ENCODE peak calls at places on chromosomes 11 and 22, in six cellular contexts. Y is NCI-H446 treated with DMSO at 0.1 percent for 48 hours; O is left cardiac atrium; X is NCI-H460; R is stimulated activated CD8-positive, alpha-beta memory T cell treated with anti-CD3 and anti-CD28 coated beads, Interleukin-2, amount 100 ng/mL, for 48 hours; C is activated gamma-delta T cell treated with Interleukin-2 at 50 U/mL for 16 hours. E is an unnamed sample.

GRCh38 chr11:94785509-94785908 is 17.4 kb downstream of the AMOTL1 start:
- DNase-seq in X (no peak), Y (no peak), C (no peak), O (no peak), R (no peak), E (no peak)

GRCh38 chr22:36323855-36324331 is 63.9 kb downstream of the MYH9 start:
- DNase-seq in R (no peak), C (no peak), Y (no peak), X (no peak), O (peak), E (no peak)

GRCh38 chr11:111913031-111913861 is 712 bp downstream of the HSPB2 start:
- DNase-seq in C (no peak), Y (no peak), O (no peak), X (no peak), R (no peak), E (no peak)

GRCh38 chr11:69704508-69705245 is 855 bp upstream of the FGF19 start:
- DNase-seq in X (no peak), Y (no peak), O (no peak), C (no peak), R (no peak), E (no peak)

GRCh38 chr11:31958086-31958735 is 132.7 kb upstream of the RCN1 start:
- DNase-seq in R (peak), X (peak), C (peak), Y (peak), O (peak), E (peak)

GRCh38 chr22:20141186-20142077 is 9.4 kb downstream of the CCDC188 start:
- DNase-seq in Y (no peak), C (no peak), R (no peak), O (no peak), X (no peak), E (no peak)

GRCh38 chr11:73404048-73404447 is 27.8 kb downstream of the RELT start:
- DNase-seq in O (peak), X (peak), R (no peak), Y (peak), C (no peak), E (peak)

GRCh38 chr11:120139316-120140069 is 1.6 kb upstream of the TRIM29 start:
- DNase-seq in O (no peak), C (no peak), R (no peak), X (no peak), Y (no peak), E (no peak)

GRCh38 chr22:37777122-37777687 is 30.5 kb upstream of the GCAT start:
- DNase-seq in Y (no peak), R (no peak), C (no peak), O (no peak), X (no peak), E (peak)

GRCh38 chr11:133157180-133157579 is 375.1 kb downstream of the OPCML start:
- DNase-seq in R (no peak), X (no peak), C (no peak), Y (no peak), O (no peak), E (no peak)

GRCh38 chr11:30239025-30239424 is 8.2 kb downstream of the FSHB start:
- DNase-seq in Y (no peak), R (no peak), O (no peak), X (no peak), C (no peak), E (no peak)

GRCh38 chr11:27205779-27206549 is 157.1 kb downstream of the CCDC34 start:
- DNase-seq in O (no peak), X (no peak), C (no peak), Y (no peak), R (no peak), E (no peak)

GRCh38 chr22:39479254-39479653 is 22.4 kb downstream of the MGAT3 start:
- DNase-seq in O (no peak), C (no peak), Y (no peak), R (no peak), X (no peak), E (no peak)

E was measured in T47D.